ENCODE peak calls at places on chromosomes 5 and 9, in six cellular contexts. C is HepG2; P is CD4-positive, alpha-beta memory T cell; D is tibial artery; G is GM23248; Q is iPS DF 6.9. M is an unnamed sample.

GRCh38 chr5:74127377-74128338 is 501.7 kb downstream of the ARHGEF28 start:
- DNase-seq in C (peak; percentile 4), P (no peak), D (no peak), G (peak; percentile 34), Q (no peak), M (no peak)

GRCh38 chr9:137254624-137255447 is at the start of gene NELFB:
- DNase-seq in C (peak; percentile 76), P (peak; percentile 89), D (peak; percentile 96), G (peak; percentile 90), Q (no peak), M (peak; percentile 95)

GRCh38 chr5:33311893-33312292 is 128.9 kb upstream of the TARS1 start:
- DNase-seq in C (no peak), P (no peak), D (no peak), G (peak; percentile 96), Q (no peak), M (no peak)

GRCh38 chr9:35673132-35673997 is at the start of gene CA9:
- DNase-seq in C (peak; percentile 25), P (no peak), D (peak; percentile 88), G (no peak), Q (no peak), M (peak; percentile 51)

GRCh38 chr5:151381899-151382298 is 34.5 kb upstream of the SLC36A2 start:
- DNase-seq in C (no peak), P (no peak), D (no peak), G (no peak), Q (no peak), M (no peak)

GRCh38 chr9:27278374-27278773 is 18.6 kb downstream of the EQTN start:
- DNase-seq in C (no peak), P (no peak), D (no peak), G (peak; percentile 10), Q (no peak), M (no peak)

GRCh38 chr5:179278119-179278518 is 67.1 kb downstream of the ADAMTS2 start:
- DNase-seq in C (no peak), P (no peak), D (no peak), G (no peak), Q (no peak), M (no peak)

GRCh38 chr9:92774274-92774673 is 9.6 kb upstream of the BICD2 start:
- DNase-seq in C (no peak), P (no peak), D (no peak), G (peak; percentile 96), Q (no peak), M (no peak)

GRCh38 chr5:36059571-36060515 is 6.8 kb downstream of the UGT3A2 start:
- DNase-seq in C (no peak), P (no peak), D (no peak), G (peak; percentile 71), Q (no peak), M (no peak)

GRCh38 chr9:81052846-81053245 is 636.5 kb downstream of the TLE1 start:
- DNase-seq in C (no peak), P (no peak), D (no peak), G (peak; percentile 4), Q (no peak), M (no peak)

GRCh38 chr9:116905131-116905724 is 218.1 kb downstream of the TRIM32 start:
- DNase-seq in C (no peak), P (no peak), D (no peak), G (no peak), Q (no peak), M (no peak)

GRCh38 chr9:100589582-100589981 is 11.7 kb downstream of the CAVIN4 start:
- DNase-seq in C (no peak), P (no peak), D (no peak), G (peak; percentile 68), Q (no peak), M (no peak)

GRCh38 chr9:130962418-130963316 is 23.6 kb upstream of the FIBCD1 start:
- DNase-seq in C (no peak), P (no peak), D (peak; percentile 81), G (peak; percentile 98), Q (no peak), M (no peak)

GRCh38 chr5:92017786-92018185 is 634.7 kb upstream of the ARRDC3 start:
- DNase-seq in C (no peak), P (no peak), D (no peak), G (peak; percentile 87), Q (no peak), M (no peak)

GRCh38 chr9:127503379-127503921 is 52.1 kb downstream of the LRSAM1 start:
- DNase-seq in C (no peak), P (no peak), D (no peak), G (no peak), Q (no peak), M (no peak)

GRCh38 chr5:159965031-159965837 is 43.7 kb upstream of the TTC1 start:
- DNase-seq in C (peak; percentile 20), P (no peak), D (no peak), G (peak; percentile 80), Q (no peak), M (peak; percentile 66)

GRCh38 chr5:124277767-124278536 is 468.5 kb downstream of the ZNF608 start:
- DNase-seq in C (no peak), P (no peak), D (no peak), G (no peak), Q (no peak), M (no peak)

GRCh38 chr5:154861946-154862345 is 3.5 kb downstream of the CNOT8 start:
- DNase-seq in C (no peak), P (no peak), D (no peak), G (no peak), Q (no peak), M (no peak)

GRCh38 chr5:93053825-93054224 is 527.2 kb downstream of the NR2F1-AS1 start:
- DNase-seq in C (peak; percentile 71), P (no peak), D (no peak), G (no peak), Q (no peak), M (no peak)

GRCh38 chr5:159444441-159445082 is 114.3 kb upstream of the IL12B start:
- DNase-seq in C (peak; percentile 48), P (no peak), D (no peak), G (peak; percentile 66), Q (peak; percentile 18), M (no peak)

GRCh38 chr5:146009020-146009419 is 72.6 kb downstream of the SH3RF2 start:
- DNase-seq in C (no peak), P (no peak), D (no peak), G (no peak), Q (no peak), M (no peak)

GRCh38 chr9:3516667-3517330 is 9.0 kb downstream of the RFX3 start:
- DNase-seq in C (no peak), P (no peak), D (no peak), G (peak; percentile 37), Q (no peak), M (no peak)

GRCh38 chr5:125032286-125032685 is 285.8 kb upstream of the ZNF608 start:
- DNase-seq in C (no peak), P (no peak), D (no peak), G (peak; percentile 29), Q (no peak), M (no peak)

DNA sequence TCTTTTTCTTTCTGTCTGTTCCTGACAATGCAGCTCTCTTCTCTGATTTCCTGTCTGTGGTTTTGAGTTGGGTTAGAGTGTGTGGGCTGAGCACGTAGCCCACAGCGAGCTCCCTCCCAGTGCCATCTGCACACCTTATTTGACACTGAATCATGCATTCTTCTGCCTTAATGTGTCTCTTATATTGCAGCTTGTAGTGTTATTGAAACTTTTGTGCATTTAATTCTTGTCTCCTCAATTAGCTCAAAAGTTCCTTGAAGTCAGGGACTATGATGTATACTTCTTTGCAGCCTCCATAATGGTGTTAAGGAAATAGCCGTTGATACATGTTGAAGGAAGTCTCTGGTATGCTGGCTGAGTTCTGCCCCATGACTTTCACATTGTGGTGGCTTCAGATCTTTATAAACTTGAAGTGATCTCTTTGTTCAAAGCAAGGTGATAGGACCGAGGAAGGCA is 576.2 kb upstream of the CLINT1 start:
- DNase-seq in C (no peak), P (peak; percentile 32), D (no peak), G (peak; percentile 58), Q (no peak), M (no peak)
- H3K4me1 ChIP-seq in C (peaks cover 7% of the 10 kb centered on the region), P (peaks cover 37% of the 10 kb centered on the region), D (no peaks in the 10 kb centered on the region), G (peaks cover 55% of the 10 kb centered on the region), Q (no peaks in the 10 kb centered on the region), M (no peaks in the 10 kb centered on the region)

GRCh38 chr5:172864747-172865146 is 30.7 kb downstream of the ERGIC1 start:
- DNase-seq in C (no peak), P (no peak), D (no peak), G (no peak), Q (no peak), M (no peak)

GRCh38 chr5:172862165-172862801 is 28.2 kb downstream of the ERGIC1 start:
- DNase-seq in C (no peak), P (no peak), D (no peak), G (no peak), Q (no peak), M (no peak)

GRCh38 chr5:172866378-172866777 is 32.3 kb downstream of the ERGIC1 start:
- DNase-seq in C (no peak), P (no peak), D (no peak), G (no peak), Q (no peak), M (peak; percentile 14)

GRCh38 chr5:172861461-172861860 is 27.4 kb downstream of the ERGIC1 start:
- DNase-seq in C (no peak), P (no peak), D (no peak), G (no peak), Q (no peak), M (no peak)

DNA sequence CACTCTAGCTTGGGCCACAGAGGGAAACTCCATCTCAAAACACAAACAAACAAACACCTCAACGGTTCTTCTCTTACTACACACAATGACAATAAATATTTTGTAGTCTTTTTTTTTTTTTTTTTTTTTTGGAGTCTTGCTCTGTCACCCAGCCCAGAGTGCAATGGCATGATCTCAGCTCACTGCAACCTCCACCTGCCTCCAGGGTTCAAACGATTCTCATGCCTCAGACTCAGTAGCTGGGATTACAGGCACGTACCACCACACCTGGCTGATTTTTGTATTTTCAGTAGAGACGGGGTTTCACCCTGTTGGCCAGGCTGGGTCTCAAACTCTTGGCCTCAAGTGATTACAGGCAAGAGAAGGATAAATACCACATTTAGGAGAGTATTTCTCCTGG is 30.1 kb downstream of the ERGIC1 start:
- DNase-seq in C (no peak), P (no peak), D (no peak), G (no peak), Q (no peak), M (no peak)
- H3K4me1 ChIP-seq in C (peaks cover 88% of the 10 kb centered on the region), P (peaks cover 23% of the 10 kb centered on the region), D (peaks cover 67% of the 10 kb centered on the region), G (peaks cover 55% of the 10 kb centered on the region), Q (peaks cover 5% of the 10 kb centered on the region), M (peaks cover 22% of the 10 kb centered on the region)

GRCh38 chr9:113513111-113513510 is 49.6 kb downstream of the RGS3 start:
- DNase-seq in C (no peak), P (no peak), D (no peak), G (no peak), Q (no peak), M (no peak)

GRCh38 chr9:113514061-113514460 is 50.5 kb downstream of the RGS3 start:
- DNase-seq in C (no peak), P (no peak), D (no peak), G (no peak), Q (no peak), M (peak; percentile 39)

GRCh38 chr9:113514748-113515147 is 51.2 kb downstream of the RGS3 start:
- DNase-seq in C (no peak), P (no peak), D (no peak), G (no peak), Q (no peak), M (peak; percentile 18)

GRCh38 chr9:113511856-113512761 is 48.6 kb downstream of the RGS3 start:
- DNase-seq in C (no peak), P (peak; percentile 90), D (no peak), G (peak; percentile 67), Q (no peak), M (no peak)

GRCh38 chr9:113513541-113513940 is 50.0 kb downstream of the RGS3 start:
- DNase-seq in C (no peak), P (no peak), D (no peak), G (no peak), Q (no peak), M (no peak)
- H3K4me1 ChIP-seq in C (peaks cover 31% of the 10 kb centered on the region), P (peaks cover 74% of the 10 kb centered on the region), D (peaks cover 20% of the 10 kb centered on the region), G (peaks cover 7% of the 10 kb centered on the region), Q (peaks cover 1% of the 10 kb centered on the region), M (peaks cover 51% of the 10 kb centered on the region)

GRCh38 chr5:67265951-67266350 is 69.4 kb upstream of the CD180 start:
- DNase-seq in C (no peak), P (no peak), D (no peak), G (no peak), Q (no peak), M (no peak)
- H3K4me1 ChIP-seq in C (peaks cover 40% of the 10 kb centered on the region), P (no peaks in the 10 kb centered on the region), D (peaks cover 36% of the 10 kb centered on the region), G (peaks cover 19% of the 10 kb centered on the region), Q (no peaks in the 10 kb centered on the region), M (peaks cover 21% of the 10 kb centered on the region)

M was measured in mucosa of descending colon.